ENCODE peak calls at places on chromosomes 4 and X, in seven cellular contexts. P, O, F, H, U, B and W are unnamed samples.

GRCh38 chr4:64001229-64001898 is 407.9 kb downstream of the TECRL start:
- DNase-seq in P (no peak), O (peak; percentile 11), F (no peak), H (no peak), U (no peak), B (no peak), W (no peak)

GRCh38 chr4:39179681-39180080 is 2.6 kb upstream of the WDR19 start:
- DNase-seq in P (no peak), O (no peak), F (no peak), H (no peak), U (no peak), B (no peak), W (no peak)

GRCh38 chr4:19675172-19675811 is 576.4 kb upstream of the SLIT2 start:
- DNase-seq in P (peak; percentile 25), O (no peak), F (no peak), H (no peak), U (peak; percentile 79), B (no peak), W (peak; percentile 49)

GRCh38 chr4:139564502-139564901 is 8.5 kb upstream of the SETD7 start:
- DNase-seq in P (no peak), O (no peak), F (no peak), H (no peak), U (peak; percentile 21), B (no peak), W (no peak)

GRCh38 chr4:8378776-8379175 is 61.7 kb downstream of the ACOX3 start:
- DNase-seq in P (no peak), O (no peak), F (no peak), H (no peak), U (no peak), B (no peak), W (no peak)

GRCh38 chr4:163693776-163694175 is 199.3 kb downstream of the TMA16 start:
- DNase-seq in P (peak; percentile 80), O (no peak), F (peak; percentile 87), H (no peak), U (peak; percentile 72), B (no peak), W (peak; percentile 72)

GRCh38 chr4:38948551-38948950 is 80.9 kb downstream of the FAM114A1 start:
- DNase-seq in P (peak; percentile 95), O (no peak), F (peak; percentile 89), H (no peak), U (peak; percentile 96), B (no peak), W (peak; percentile 86)

GRCh38 chr4:180084561-180084960 is 2158.6 kb upstream of the TENM3 start:
- DNase-seq in P (no peak), O (no peak), F (no peak), H (no peak), U (no peak), B (no peak), W (no peak)

GRCh38 chrX:17525266-17525665 is 150.3 kb downstream of the NHS start:
- DNase-seq in P (peak; percentile 23), O (no peak), F (no peak), H (no peak), U (no peak), B (no peak), W (no peak)

GRCh38 chr4:38177035-38177791 is 217.0 kb downstream of the PTTG2 start:
- DNase-seq in P (peak; percentile 50), O (peak; percentile 52), F (no peak), H (no peak), U (peak; percentile 80), B (peak; percentile 32), W (peak; percentile 53)

GRCh38 chrX:19883878-19884277 is 3.5 kb downstream of the SH3KBP1 start:
- DNase-seq in P (no peak), O (no peak), F (no peak), H (no peak), U (no peak), B (no peak), W (no peak)